ENCODE peak calls at places on chromosomes 5 and 9, in nine cellular contexts. M, Z, U, N, D, P, Y, R and B are unnamed samples. For H3K4me1, the result is how much of the 10 kb centered on the place peaks cover.

GRCh38 chr9:79686381-79687130 is 114.8 kb downstream of the TLE4 start:
- DNase-seq in M (no peak), Z (no peak), U (no peak), N (no peak), D (no peak), P (peak), Y (peak), R (no peak), B (peak)

GRCh38 chr9:96082516-96083232 is 207.2 kb downstream of the ERCC6L2 start:
- DNase-seq in M (no peak), Z (no peak), U (no peak), N (no peak), D (no peak), P (no peak), Y (no peak), R (no peak), B (no peak)

GRCh38 chr9:96391021-96391765 is 7.7 kb upstream of the SLC35D2 start:
- DNase-seq in M (no peak), Z (no peak), U (no peak), N (no peak), D (no peak), P (peak), Y (no peak), R (no peak), B (no peak)

GRCh38 chr9:110520120-110520701 is 59.3 kb downstream of the SVEP1 start:
- DNase-seq in M (no peak), Z (no peak), U (no peak), N (no peak), D (no peak), P (peak), Y (no peak), R (no peak), B (no peak)

GRCh38 chr5:6448622-6449464 is at the start of gene UBE2QL1:
- DNase-seq in M (no peak), Z (peak), U (peak), N (peak), D (peak), P (no peak), Y (no peak), R (no peak), B (peak)

GRCh38 chr9:3473402-3473801 is 52.4 kb downstream of the RFX3 start:
- DNase-seq in M (no peak), Z (no peak), U (no peak), N (no peak), D (no peak), P (no peak), Y (no peak), R (no peak), B (no peak)

GRCh38 chr5:74201334-74202081 is 439.0 kb downstream of the ENC1 start:
- DNase-seq in M (no peak), Z (no peak), U (peak), N (no peak), D (no peak), P (peak), Y (no peak), R (no peak), B (no peak)

GRCh38 chr9:2050236-2050635 is 35.1 kb downstream of the SMARCA2 start:
- DNase-seq in M (no peak), Z (no peak), U (no peak), N (no peak), D (no peak), P (peak), Y (no peak), R (no peak), B (no peak)

GRCh38 chr5:122311888-122312669 is at the start of gene SNCAIP:
- DNase-seq in M (no peak), Z (peak), U (peak), N (peak), D (peak), P (peak), Y (peak), R (no peak), B (peak)

GRCh38 chr9:33329117-33329563 is 38.8 kb downstream of the NFX1 start:
- DNase-seq in M (no peak), Z (no peak), U (peak), N (no peak), D (no peak), P (peak), Y (peak), R (no peak), B (no peak)

GRCh38 chr5:111349429-111349828 is 125.2 kb downstream of the CAMK4 start:
- DNase-seq in M (no peak), Z (no peak), U (no peak), N (no peak), D (no peak), P (no peak), Y (no peak), R (no peak), B (no peak)

GRCh38 chr9:83971485-83971884 is 8.5 kb downstream of the HNRNPK start:
- DNase-seq in M (no peak), Z (no peak), U (no peak), N (no peak), D (no peak), P (no peak), Y (no peak), R (no peak), B (no peak)

GRCh38 chr9:125509476-125509875 is 197.5 kb downstream of the MAPKAP1 start:
- DNase-seq in M (no peak), Z (peak), U (no peak), N (no peak), D (no peak), P (peak), Y (no peak), R (no peak), B (peak)

GRCh38 chr9:129252937-129253819 is 75.1 kb upstream of the IER5L start:
- DNase-seq in M (no peak), Z (no peak), U (no peak), N (no peak), D (no peak), P (no peak), Y (peak), R (no peak), B (no peak)

GRCh38 chr5:88741964-88742363 is 141.0 kb downstream of the MEF2C start:
- DNase-seq in M (no peak), Z (no peak), U (no peak), N (no peak), D (no peak), P (no peak), Y (no peak), R (no peak), B (no peak)

GRCh38 chr5:79795764-79796398 is 106.2 kb downstream of the CMYA5 start:
- DNase-seq in M (no peak), Z (no peak), U (peak), N (no peak), D (no peak), P (no peak), Y (no peak), R (no peak), B (no peak)

GRCh38 chr9:79857188-79857587 is 285.4 kb downstream of the TLE4 start:
- DNase-seq in M (no peak), Z (no peak), U (no peak), N (no peak), D (no peak), P (no peak), Y (no peak), R (no peak), B (no peak)

GRCh38 chr9:2234371-2234893 is 219.3 kb downstream of the SMARCA2 start:
- DNase-seq in M (no peak), Z (peak), U (peak), N (no peak), D (no peak), P (peak), Y (no peak), R (no peak), B (peak)

GRCh38 chr5:32320576-32320975 is 7.8 kb upstream of the MTMR12 start:
- DNase-seq in M (no peak), Z (no peak), U (no peak), N (no peak), D (no peak), P (no peak), Y (no peak), R (no peak), B (no peak)

GRCh38 chr9:87250205-87250604 is 247.5 kb upstream of the DAPK1 start:
- DNase-seq in M (no peak), Z (no peak), U (no peak), N (peak), D (no peak), P (no peak), Y (no peak), R (no peak), B (no peak)

GRCh38 chr5:16350816-16351215 is 114.8 kb downstream of the ZNF622 start:
- DNase-seq in M (no peak), Z (no peak), U (no peak), N (no peak), D (no peak), P (no peak), Y (no peak), R (no peak), B (no peak)

GRCh38 chr5:56737918-56738606 is 77.3 kb upstream of the MAP3K1 start:
- DNase-seq in M (no peak), Z (no peak), U (peak), N (no peak), D (no peak), P (no peak), Y (no peak), R (no peak), B (no peak)

GRCh38 chr5:160398806-160399205 is 1.0 kb downstream of the FAM200C start:
- DNase-seq in M (no peak), Z (no peak), U (peak), N (no peak), D (no peak), P (peak), Y (no peak), R (no peak), B (no peak)

GRCh38 chr5:109511980-109512744 is 102.4 kb upstream of the PJA2 start:
- DNase-seq in M (no peak), Z (no peak), U (no peak), N (no peak), D (no peak), P (no peak), Y (no peak), R (no peak), B (no peak)

GRCh38 chr5:61734966-61735365 is 402.9 kb downstream of the ZSWIM6 start:
- DNase-seq in M (no peak), Z (no peak), U (no peak), N (no peak), D (no peak), P (no peak), Y (no peak), R (no peak), B (no peak)

GRCh38 chr9:94490465-94490864 is 64.4 kb upstream of the PCAT7 start:
- DNase-seq in M (no peak), Z (no peak), U (no peak), N (peak), D (no peak), P (peak), Y (no peak), R (no peak), B (peak)

GRCh38 chr9:85630676-85631075 is 111.1 kb downstream of the AGTPBP1 start:
- DNase-seq in M (no peak), Z (no peak), U (peak), N (no peak), D (no peak), P (no peak), Y (no peak), R (no peak), B (no peak)

GRCh38 chr5:9387879-9388278 is 158.0 kb downstream of the SEMA5A start:
- DNase-seq in M (no peak), Z (no peak), U (no peak), N (no peak), D (no peak), P (peak), Y (no peak), R (no peak), B (no peak)

GRCh38 chr9:98977246-98977681 is 33.6 kb downstream of the COL15A1 start:
- DNase-seq in M (no peak), Z (no peak), U (no peak), N (no peak), D (no peak), P (no peak), Y (no peak), R (no peak), B (no peak)

GRCh38 chr9:136175745-136176290 is 29.1 kb downstream of the LHX3 start:
- DNase-seq in M (no peak), Z (no peak), U (no peak), N (no peak), D (no peak), P (no peak), Y (no peak), R (no peak), B (no peak)

GRCh38 chr5:55495216-55495615 is 39.5 kb downstream of the PLPP1 start:
- DNase-seq in M (no peak), Z (no peak), U (no peak), N (no peak), D (no peak), P (no peak), Y (no peak), R (no peak), B (no peak)

GRCh38 chr5:25858019-25858418 is 1180.4 kb downstream of the CDH9 start:
- DNase-seq in M (no peak), Z (peak), U (no peak), N (peak), D (peak), P (no peak), Y (no peak), R (no peak), B (no peak)

GRCh38 chr9:134004881-134005280 is 12.8 kb upstream of the VAV2 start:
- DNase-seq in M (no peak), Z (no peak), U (no peak), N (no peak), D (no peak), P (no peak), Y (no peak), R (no peak), B (no peak)

GRCh38 chr9:94232428-94232827 is 26.7 kb upstream of the ZNF169 start:
- DNase-seq in M (no peak), Z (no peak), U (no peak), N (no peak), D (no peak), P (no peak), Y (no peak), R (no peak), B (no peak)

GRCh38 chr5:19322716-19323485 is 665.1 kb downstream of the CDH18 start:
- DNase-seq in M (no peak), Z (no peak), U (peak), N (peak), D (no peak), P (no peak), Y (no peak), R (no peak), B (no peak)

GRCh38 chr5:94316916-94317838 is 301.2 kb downstream of the KIAA0825 start:
- DNase-seq in M (no peak), Z (no peak), U (no peak), N (no peak), D (no peak), P (peak), Y (no peak), R (no peak), B (peak)

DNA sequence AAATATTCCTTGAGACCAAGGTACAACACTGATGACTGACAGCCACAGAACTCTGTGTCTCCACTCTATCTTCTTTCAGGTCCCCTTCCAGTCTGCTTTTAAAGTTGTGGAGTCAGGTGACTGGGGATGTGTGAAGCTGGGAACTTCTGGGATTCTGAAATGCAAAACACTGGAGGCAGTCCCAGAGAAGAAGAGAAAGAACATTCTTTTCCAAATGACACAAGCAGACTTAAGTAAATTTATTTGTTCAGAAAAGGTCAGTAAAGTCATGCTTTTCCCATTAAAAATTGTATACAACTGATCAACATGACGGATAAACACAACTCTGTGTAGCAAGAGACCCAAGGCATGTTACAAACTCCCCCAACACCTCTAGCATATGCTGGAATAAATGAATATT is 92.5 kb upstream of the IFNK start:
- DNase-seq in M (no peak), Z (no peak), U (no peak), N (no peak), D (no peak), P (no peak), Y (no peak), R (no peak), B (no peak)
- H3K4me1 ChIP-seq in M (under half), Z (under half), U (half or more), N (under half), D (under half), P (under half), Y (under half), R (under half), B (under half)

GRCh38 chr5:178529080-178529479 is 61.1 kb downstream of the COL23A1 start:
- DNase-seq in M (no peak), Z (no peak), U (no peak), N (no peak), D (no peak), P (no peak), Y (no peak), R (no peak), B (peak)

GRCh38 chr5:178524093-178524882 is 65.9 kb downstream of the COL23A1 start:
- DNase-seq in M (no peak), Z (no peak), U (no peak), N (no peak), D (no peak), P (no peak), Y (no peak), R (no peak), B (no peak)

GRCh38 chr5:178527458-178528307 is 62.5 kb downstream of the COL23A1 start:
- DNase-seq in M (no peak), Z (no peak), U (peak), N (no peak), D (no peak), P (no peak), Y (no peak), R (no peak), B (no peak)

GRCh38 chr5:178526796-178527457 is 63.3 kb downstream of the COL23A1 start:
- DNase-seq in M (no peak), Z (no peak), U (no peak), N (no peak), D (no peak), P (no peak), Y (no peak), R (no peak), B (no peak)

GRCh38 chr5:178525906-178526732 is 64.1 kb downstream of the COL23A1 start:
- DNase-seq in M (no peak), Z (no peak), U (no peak), N (no peak), D (no peak), P (no peak), Y (no peak), R (no peak), B (no peak)
- TF ChIP-seq CTCF in M (no peak), Z (no peak), U (no peak), N (no peak), D (no peak), P (no peak), Y (no peak), R (no peak), B (no peak)

GRCh38 chr5:143145388-143145787 is 258.1 kb downstream of the NR3C1 start:
- DNase-seq in M (no peak), Z (no peak), U (no peak), N (no peak), D (no peak), P (no peak), Y (no peak), R (no peak), B (no peak)

GRCh38 chr5:143141652-143142051 is 261.8 kb downstream of the NR3C1 start:
- DNase-seq in M (no peak), Z (no peak), U (no peak), N (no peak), D (no peak), P (no peak), Y (no peak), R (no peak), B (no peak)

GRCh38 chr5:143142596-143143435 is 260.7 kb downstream of the NR3C1 start:
- DNase-seq in M (no peak), Z (no peak), U (peak), N (no peak), D (no peak), P (peak), Y (peak), R (no peak), B (peak)

GRCh38 chr5:143146161-143146560 is 257.3 kb downstream of the NR3C1 start:
- DNase-seq in M (no peak), Z (no peak), U (no peak), N (no peak), D (no peak), P (no peak), Y (no peak), R (no peak), B (no peak)

DNA sequence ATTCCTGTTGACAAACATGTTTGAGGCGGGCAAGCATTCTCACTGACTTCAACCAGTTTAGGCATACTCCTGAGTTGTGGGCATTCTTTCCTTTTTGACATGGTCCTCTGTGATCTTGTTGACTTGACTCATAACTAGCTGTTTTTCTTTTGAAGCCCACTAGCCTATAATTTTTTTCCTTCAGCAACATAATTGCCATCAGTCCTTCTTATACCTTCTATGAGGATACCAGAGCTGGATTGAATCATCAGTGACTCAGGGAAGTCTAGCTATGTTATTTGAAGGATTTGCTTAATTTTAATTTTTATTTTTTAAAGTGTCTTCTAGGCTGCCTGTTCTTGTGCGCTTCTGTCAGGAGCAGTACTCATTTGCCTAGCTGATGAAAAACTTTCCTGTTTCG is 259.5 kb downstream of the NR3C1 start:
- DNase-seq in M (no peak), Z (no peak), U (peak), N (no peak), D (no peak), P (peak), Y (no peak), R (no peak), B (no peak)
- H3K27ac ChIP-seq in M (peak), Z (no peak), U (peak), N (no peak), D (no peak), P (no peak), Y (peak), R (no peak), B (no peak)

GRCh38 chr5:134463991-134464760 is 52.5 kb upstream of the CDKN2AIPNL start:
- DNase-seq in M (no peak), Z (no peak), U (no peak), N (no peak), D (no peak), P (peak), Y (peak), R (no peak), B (peak)

GRCh38 chr5:134463176-134463720 is 51.6 kb upstream of the CDKN2AIPNL start:
- DNase-seq in M (no peak), Z (no peak), U (no peak), N (no peak), D (no peak), P (no peak), Y (no peak), R (no peak), B (no peak)

GRCh38 chr5:134462047-134462575 is 50.4 kb upstream of the CDKN2AIPNL start:
- DNase-seq in M (no peak), Z (no peak), U (no peak), N (no peak), D (no peak), P (no peak), Y (peak), R (no peak), B (no peak)

GRCh38 chr5:134460551-134460950 is 48.9 kb upstream of the CDKN2AIPNL start:
- DNase-seq in M (no peak), Z (no peak), U (no peak), N (no peak), D (no peak), P (no peak), Y (no peak), R (no peak), B (no peak)

GRCh38 chr5:134462761-134463160 is 51.1 kb upstream of the CDKN2AIPNL start:
- DNase-seq in M (no peak), Z (no peak), U (no peak), N (peak), D (no peak), P (no peak), Y (peak), R (no peak), B (no peak)
- H3K4me1 ChIP-seq in M (under half), Z (under half), U (under half), N (under half), D (under half), P (under half), Y (under half), R (under half), B (under half)

GRCh38 chr5:168291281-168291960 is at the start of gene WWC1:
- DNase-seq in M (no peak), Z (peak), U (peak), N (peak), D (peak), P (peak), Y (no peak), R (peak), B (peak)
- TF ChIP-seq CTCF in M (peak), Z (peak), U (peak), N (peak), D (peak), P (peak), Y (no peak), R (peak), B (peak)

GRCh38 chr5:30831605-30832004 is 361.9 kb upstream of the CDH6 start:
- DNase-seq in M (no peak), Z (no peak), U (no peak), N (no peak), D (no peak), P (no peak), Y (no peak), R (no peak), B (no peak)

GRCh38 chr5:30832519-30832918 is 361.0 kb upstream of the CDH6 start:
- DNase-seq in M (no peak), Z (no peak), U (no peak), N (no peak), D (no peak), P (no peak), Y (no peak), R (no peak), B (no peak)

DNA sequence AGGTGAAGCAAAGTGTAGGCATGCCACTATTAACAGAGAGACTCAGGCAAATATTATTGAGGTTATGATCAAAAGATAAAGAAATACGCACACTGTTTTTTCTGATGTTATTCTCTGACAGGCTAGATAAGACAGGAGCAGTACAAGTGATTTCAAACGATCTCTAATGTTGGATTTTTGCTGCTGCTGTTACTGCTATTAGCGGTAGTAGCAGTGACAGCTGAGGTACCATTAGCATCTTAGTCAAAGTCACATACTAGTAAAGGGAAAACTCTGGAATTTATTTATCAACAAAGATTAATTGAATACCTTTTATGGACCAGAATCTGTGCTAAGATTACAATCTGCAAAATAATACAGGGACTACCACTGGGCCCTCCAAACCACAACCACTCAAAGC is 362.4 kb upstream of the CDH6 start:
- DNase-seq in M (no peak), Z (no peak), U (no peak), N (no peak), D (no peak), P (no peak), Y (no peak), R (no peak), B (no peak)
- H3K27ac ChIP-seq in M (no peak), Z (no peak), U (no peak), N (no peak), D (no peak), P (no peak), Y (no peak), R (no peak), B (no peak)